ENCODE peak calls at places on chromosomes 6 and 20, in four cellular contexts. E, D, Z and H are unnamed samples. For H3K4me1, the result is how much of the 10 kb centered on the place peaks cover.

GRCh38 chr6:54935739-54936138 is 89.2 kb downstream of the FAM83B start:
- DNase-seq in E (no peak), D (no peak), Z (no peak), H (no peak)

GRCh38 chr6:12266571-12266970 is 23.6 kb upstream of the EDN1 start:
- DNase-seq in D (no peak), E (no peak), Z (no peak), H (no peak)

GRCh38 chr20:16462711-16463110 is 110.5 kb downstream of the KIF16B start:
- DNase-seq in D (no peak), Z (no peak), E (no peak), H (no peak)

GRCh38 chr6:26331809-26332226 is 33.2 kb upstream of the BTN3A2 start:
- DNase-seq in D (no peak), Z (no peak), E (no peak), H (no peak)

GRCh38 chr20:45592574-45593189 is 13.6 kb upstream of the WFDC8 start:
- DNase-seq in E (peak), Z (peak), D (no peak), H (no peak)

GRCh38 chr20:7744411-7744810 is 195.8 kb downstream of the HAO1 start:
- DNase-seq in Z (no peak), E (no peak), D (no peak), H (no peak)

GRCh38 chr6:17768388-17768787 is 61.7 kb upstream of the NUP153 start:
- DNase-seq in E (no peak), D (no peak), Z (no peak), H (no peak)

GRCh38 chr6:37485259-37485658 is 14.4 kb downstream of the CCDC167 start:
- DNase-seq in Z (peak), E (peak), D (no peak), H (no peak)

GRCh38 chr20:48283470-48284110 is 498.3 kb upstream of the SULF2 start:
- DNase-seq in Z (no peak), D (peak), E (no peak), H (peak)

GRCh38 chr6:157997893-157998608 is 16.4 kb downstream of the SYNJ2 start:
- DNase-seq in Z (no peak), E (peak), D (no peak), H (no peak)

GRCh38 chr6:44261581-44261980 is 3.8 kb downstream of the NFKBIE start:
- DNase-seq in Z (no peak), E (no peak), D (no peak), H (no peak)
- H3K4me1 ChIP-seq in Z (under half), E (under half), D (under half), H (under half)

GRCh38 chr6:145427232-145427631 is 308.1 kb downstream of the EPM2A start:
- DNase-seq in Z (no peak), E (no peak), D (no peak), H (no peak)

GRCh38 chr6:145423936-145424335 is 311.4 kb downstream of the EPM2A start:
- DNase-seq in D (no peak), E (no peak), Z (no peak), H (peak)

GRCh38 chr6:145428656-145429173 is 306.6 kb downstream of the EPM2A start:
- DNase-seq in D (no peak), E (no peak), Z (no peak), H (no peak)
- H3K4me1 ChIP-seq in D (under half), E (under half), Z (under half), H (under half)

GRCh38 chr20:37417857-37418501 is 72.0 kb downstream of the SRC start:
- DNase-seq in D (no peak), Z (no peak), E (no peak), H (no peak)
- H3K4me1 ChIP-seq in D (under half), Z (under half), E (under half), H (under half)

GRCh38 chr6:70667711-70668498 is at the start of gene SMAP1:
- DNase-seq in D (peak), Z (peak), E (peak), H (peak)
- H3K4me1 ChIP-seq in D (under half), Z (under half), E (under half), H (under half)

GRCh38 chr6:125018136-125018535 is 55.9 kb downstream of the RNF217 start:
- DNase-seq in Z (no peak), D (no peak), E (no peak), H (no peak)
- H3K4me1 ChIP-seq in Z (under half), D (under half), E (under half), H (under half)